ENCODE peak calls at places on chromosomes 16 and 17, in six cellular contexts. One of them, this sample, is unnamed.

GRCh38 chr17:46875849-46876352 is 24.5 kb downstream of the WNT9B start:
- DNase-seq in NCI-H1436: peak; percentile 39
- DNase-seq in AG08396: no peak
- DNase-seq in WTC11: no peak
- DNase-seq in KG1: no peak
- DNase-seq in dorsolateral prefrontal cortex: no peak
- DNase-seq in this sample: no peak

GRCh38 chr17:18035704-18036103 is 3.3 kb downstream of the ATPAF2 start:
- DNase-seq in WTC11: no peak
- DNase-seq in dorsolateral prefrontal cortex: no peak
- DNase-seq in AG08396: no peak
- DNase-seq in NCI-H1436: no peak
- DNase-seq in KG1: no peak
- DNase-seq in this sample: no peak

GRCh38 chr16:84692451-84692850 is 7.3 kb upstream of the USP10 start:
- DNase-seq in dorsolateral prefrontal cortex: no peak
- DNase-seq in WTC11: no peak
- DNase-seq in KG1: no peak
- DNase-seq in AG08396: no peak
- DNase-seq in NCI-H1436: no peak
- DNase-seq in this sample: no peak

GRCh38 chr17:70034158-70034557 is 40.9 kb upstream of the KCNJ16 start:
- DNase-seq in dorsolateral prefrontal cortex: no peak
- DNase-seq in KG1: no peak
- DNase-seq in NCI-H1436: no peak
- DNase-seq in WTC11: no peak
- DNase-seq in AG08396: no peak
- DNase-seq in this sample: no peak

GRCh38 chr17:5500247-5500803 is 14.0 kb downstream of the MIS12 start:
- DNase-seq in WTC11: no peak
- DNase-seq in AG08396: peak; percentile 13
- DNase-seq in KG1: no peak
- DNase-seq in NCI-H1436: no peak
- DNase-seq in dorsolateral prefrontal cortex: no peak
- DNase-seq in this sample: no peak

GRCh38 chr16:66298006-66298405 is 68.5 kb upstream of the CDH5 start:
- DNase-seq in KG1: no peak
- DNase-seq in WTC11: no peak
- DNase-seq in AG08396: no peak
- DNase-seq in dorsolateral prefrontal cortex: no peak
- DNase-seq in NCI-H1436: no peak
- DNase-seq in this sample: no peak

GRCh38 chr17:50280068-50280467 is 5.8 kb downstream of the TMEM92 start:
- DNase-seq in AG08396: no peak
- DNase-seq in KG1: no peak
- DNase-seq in NCI-H1436: no peak
- DNase-seq in WTC11: no peak
- DNase-seq in dorsolateral prefrontal cortex: no peak
- DNase-seq in this sample: no peak

GRCh38 chr17:77948690-77949114 is 9.8 kb upstream of the TNRC6C start:
- DNase-seq in NCI-H1436: no peak
- DNase-seq in WTC11: no peak
- DNase-seq in KG1: no peak
- DNase-seq in AG08396: peak; percentile 73
- DNase-seq in dorsolateral prefrontal cortex: peak; percentile 82
- DNase-seq in this sample: no peak

GRCh38 chr17:30232822-30233427 is 2.6 kb downstream of the SLC6A4 start:
- DNase-seq in dorsolateral prefrontal cortex: no peak
- DNase-seq in WTC11: no peak
- DNase-seq in AG08396: no peak
- DNase-seq in KG1: no peak
- DNase-seq in NCI-H1436: no peak
- DNase-seq in this sample: no peak

GRCh38 chr16:57651344-57652333 is 16.5 kb upstream of the ADGRG3 start:
- DNase-seq in NCI-H1436: no peak
- DNase-seq in AG08396: no peak
- DNase-seq in dorsolateral prefrontal cortex: no peak
- DNase-seq in WTC11: no peak
- DNase-seq in KG1: no peak
- DNase-seq in this sample: no peak

GRCh38 chr17:28228986-28229729 is 89.8 kb upstream of the TMEM97 start:
- DNase-seq in dorsolateral prefrontal cortex: no peak
- DNase-seq in WTC11: no peak
- DNase-seq in AG08396: no peak
- DNase-seq in NCI-H1436: no peak
- DNase-seq in KG1: no peak
- DNase-seq in this sample: no peak

GRCh38 chr17:31493656-31494155 is 102.2 kb downstream of the RAB11FIP4 start:
- DNase-seq in WTC11: no peak
- DNase-seq in dorsolateral prefrontal cortex: no peak
- DNase-seq in NCI-H1436: no peak
- DNase-seq in AG08396: no peak
- DNase-seq in KG1: no peak
- DNase-seq in this sample: no peak

GRCh38 chr17:81684442-81684911 is 666 bp downstream of the HGS start:
- DNase-seq in AG08396: no peak
- DNase-seq in WTC11: no peak
- DNase-seq in dorsolateral prefrontal cortex: no peak
- DNase-seq in KG1: no peak
- DNase-seq in NCI-H1436: no peak
- DNase-seq in this sample: no peak

GRCh38 chr16:20507280-20507679 is 56.0 kb downstream of the ACSM2A start:
- DNase-seq in NCI-H1436: no peak
- DNase-seq in KG1: no peak
- DNase-seq in AG08396: no peak
- DNase-seq in WTC11: no peak
- DNase-seq in dorsolateral prefrontal cortex: no peak
- DNase-seq in this sample: no peak

GRCh38 chr16:30005341-30006094 is 5.3 kb downstream of the DOC2A start:
- DNase-seq in KG1: no peak
- DNase-seq in AG08396: peak; percentile 87
- DNase-seq in dorsolateral prefrontal cortex: no peak
- DNase-seq in NCI-H1436: peak; percentile 44
- DNase-seq in WTC11: no peak
- DNase-seq in this sample: no peak

GRCh38 chr17:4766199-4766598 is 5.5 kb upstream of the TM4SF5 start:
- DNase-seq in KG1: no peak
- DNase-seq in AG08396: no peak
- DNase-seq in dorsolateral prefrontal cortex: no peak
- DNase-seq in NCI-H1436: no peak
- DNase-seq in WTC11: no peak
- DNase-seq in this sample: no peak

GRCh38 chr17:72730091-72730490 is 362.4 kb downstream of the SLC39A11 start:
- DNase-seq in NCI-H1436: no peak
- DNase-seq in AG08396: no peak
- DNase-seq in KG1: no peak
- DNase-seq in WTC11: no peak
- DNase-seq in dorsolateral prefrontal cortex: no peak
- DNase-seq in this sample: no peak

GRCh38 chr17:75808905-75809621 is 24.5 kb downstream of the UNK start:
- DNase-seq in AG08396: no peak
- DNase-seq in dorsolateral prefrontal cortex: no peak
- DNase-seq in NCI-H1436: peak; percentile 92
- DNase-seq in KG1: no peak
- DNase-seq in WTC11: no peak
- DNase-seq in this sample: no peak

GRCh38 chr16:13312063-13312462 is 410.7 kb downstream of the SHISA9 start:
- DNase-seq in KG1: no peak
- DNase-seq in WTC11: no peak
- DNase-seq in NCI-H1436: no peak
- DNase-seq in AG08396: no peak
- DNase-seq in dorsolateral prefrontal cortex: no peak
- DNase-seq in this sample: no peak

GRCh38 chr16:12439443-12440232 is 364.0 kb downstream of the CPPED1 start:
- DNase-seq in NCI-H1436: no peak
- DNase-seq in WTC11: no peak
- DNase-seq in KG1: no peak
- DNase-seq in dorsolateral prefrontal cortex: no peak
- DNase-seq in AG08396: no peak
- DNase-seq in this sample: no peak

GRCh38 chr16:30551781-30552180 is 6.4 kb downstream of the ZNF764 start:
- DNase-seq in WTC11: no peak
- DNase-seq in KG1: no peak
- DNase-seq in AG08396: no peak
- DNase-seq in NCI-H1436: no peak
- DNase-seq in dorsolateral prefrontal cortex: no peak
- DNase-seq in this sample: no peak

GRCh38 chr16:2078096-2078495 is 30.3 kb downstream of the TSC2 start:
- DNase-seq in NCI-H1436: no peak
- DNase-seq in KG1: no peak
- DNase-seq in dorsolateral prefrontal cortex: no peak
- DNase-seq in WTC11: no peak
- DNase-seq in AG08396: no peak
- DNase-seq in this sample: no peak

GRCh38 chr17:4199818-4200402 is 56.9 kb downstream of the CYB5D2 start:
- DNase-seq in KG1: no peak
- DNase-seq in NCI-H1436: peak; percentile 46
- DNase-seq in WTC11: peak; percentile 46
- DNase-seq in dorsolateral prefrontal cortex: no peak
- DNase-seq in AG08396: peak; percentile 66
- DNase-seq in this sample: no peak

GRCh38 chr16:71348262-71349085 is 10.0 kb upstream of the CALB2 start:
- DNase-seq in KG1: no peak
- DNase-seq in NCI-H1436: no peak
- DNase-seq in dorsolateral prefrontal cortex: no peak
- DNase-seq in AG08396: no peak
- DNase-seq in WTC11: no peak
- DNase-seq in this sample: no peak

GRCh38 chr16:85462405-85463227 is 150.5 kb upstream of the GSE1 start:
- DNase-seq in WTC11: no peak
- DNase-seq in KG1: no peak
- DNase-seq in dorsolateral prefrontal cortex: no peak
- DNase-seq in NCI-H1436: peak; percentile 66
- DNase-seq in AG08396: peak; percentile 77
- DNase-seq in this sample: no peak

GRCh38 chr17:49861150-49861884 is 13.4 kb upstream of the TAC4 start:
- DNase-seq in dorsolateral prefrontal cortex: peak; percentile 38
- DNase-seq in NCI-H1436: peak; percentile 45
- DNase-seq in AG08396: peak; percentile 81
- DNase-seq in WTC11: no peak
- DNase-seq in KG1: no peak
- DNase-seq in this sample: peak; percentile 27

GRCh38 chr17:45223541-45224528 is 2.1 kb downstream of the FMNL1 start:
- DNase-seq in KG1: no peak
- DNase-seq in WTC11: no peak
- DNase-seq in dorsolateral prefrontal cortex: no peak
- DNase-seq in NCI-H1436: no peak
- DNase-seq in AG08396: peak; percentile 11
- DNase-seq in this sample: no peak

GRCh38 chr17:58577696-58578095 is 63.3 kb upstream of the MTMR4 start:
- DNase-seq in AG08396: peak; percentile 39
- DNase-seq in KG1: no peak
- DNase-seq in WTC11: peak; percentile 58
- DNase-seq in dorsolateral prefrontal cortex: peak; percentile 86
- DNase-seq in NCI-H1436: peak; percentile 74
- DNase-seq in this sample: no peak

GRCh38 chr17:42275527-42276358 is 448 bp downstream of the STAT5B start:
- DNase-seq in WTC11: peak; percentile 29
- DNase-seq in KG1: no peak
- DNase-seq in dorsolateral prefrontal cortex: no peak
- DNase-seq in AG08396: peak; percentile 46
- DNase-seq in NCI-H1436: no peak
- DNase-seq in this sample: peak; percentile 38

GRCh38 chr16:51146256-51146924 is 4.7 kb downstream of the SALL1 start:
- DNase-seq in NCI-H1436: no peak
- DNase-seq in dorsolateral prefrontal cortex: no peak
- DNase-seq in KG1: no peak
- DNase-seq in AG08396: peak; percentile 58
- DNase-seq in WTC11: no peak
- DNase-seq in this sample: no peak

This sample was measured in GDM1.